ENCODE peak calls at places on chromosomes 3 and 15, in eight cellular contexts. J is H4; W is T-cell; N is AG20443; L is activated T-helper 9 cell treated with anti-CD3 and anti-CD28 coated beads, Interleukin-2, amount 50 U/mL, for 16 hours; C is NCI-H1417 treated with DMSO at 0.1 percent for 48 hours; A is cardiac fibroblast; S is stimulated activated CD8-positive, alpha-beta memory T cell treated with anti-CD3 and anti-CD28 coated beads, Interleukin-4, amount 100 ng/mL, for 48 hours. Y is an unnamed sample.

GRCh38 chr3:138781012-138781470 is 53.7 kb downstream of the PIK3CB start:
- DNase-seq in S (peak), J (peak), W (peak), N (no peak), A (no peak), L (peak), C (no peak), Y (peak)

GRCh38 chr3:142450192-142450591 is 2.4 kb upstream of the XRN1 start:
- DNase-seq in L (no peak), N (no peak), S (no peak), W (no peak), C (no peak), A (no peak), J (no peak), Y (no peak)

GRCh38 chr3:139123377-139124095 is 78.8 kb upstream of the PRR23C start:
- DNase-seq in W (no peak), J (no peak), N (no peak), L (no peak), A (no peak), S (no peak), C (no peak), Y (no peak)

GRCh38 chr3:34212175-34212574 is 413.7 kb downstream of the PDCD6IP start:
- DNase-seq in W (no peak), A (peak), S (no peak), N (no peak), L (no peak), C (no peak), J (no peak), Y (no peak)

GRCh38 chr15:63212050-63212973 is 22.9 kb downstream of the RAB8B start:
- DNase-seq in S (no peak), A (peak), J (no peak), L (no peak), N (peak), C (no peak), W (no peak), Y (peak)

GRCh38 chr3:188578579-188579363 is 424.8 kb downstream of the LPP start:
- DNase-seq in W (no peak), J (no peak), C (no peak), A (peak), L (no peak), N (peak), S (peak), Y (no peak)

GRCh38 chr15:92463352-92463751 is 69.7 kb downstream of the ST8SIA2 start:
- DNase-seq in L (no peak), W (no peak), N (no peak), A (no peak), S (no peak), C (no peak), J (no peak), Y (no peak)

GRCh38 chr3:27507111-27507510 is 22.9 kb upstream of the SLC4A7 start:
- DNase-seq in N (no peak), S (no peak), W (no peak), A (peak), J (no peak), L (no peak), C (no peak), Y (no peak)

GRCh38 chr15:61186905-61187865 is 41.9 kb downstream of the RORA start:
- DNase-seq in N (no peak), A (peak), J (no peak), W (no peak), C (no peak), L (no peak), S (no peak), Y (no peak)

GRCh38 chr15:70299931-70300858 is 202.5 kb upstream of the TLE3 start:
- DNase-seq in A (no peak), S (peak), C (no peak), N (no peak), L (peak), W (peak), J (no peak), Y (no peak)

GRCh38 chr15:98875309-98875708 is 132.3 kb downstream of the PGPEP1L start:
- DNase-seq in N (no peak), W (no peak), C (no peak), A (no peak), S (no peak), L (no peak), J (no peak), Y (no peak)

GRCh38 chr3:189269356-189269755 is 97.6 kb downstream of the TPRG1 start:
- DNase-seq in L (no peak), S (no peak), N (peak), W (no peak), A (peak), C (no peak), J (no peak), Y (no peak)

GRCh38 chr15:65184305-65184943 is 718 bp downstream of the CLPX start:
- DNase-seq in L (peak), N (peak), J (peak), W (peak), C (no peak), S (peak), A (peak), Y (peak)

GRCh38 chr3:62084558-62084957 is 288.8 kb downstream of the FEZF2 start:
- DNase-seq in J (no peak), A (no peak), L (no peak), W (no peak), N (no peak), C (peak), S (no peak), Y (no peak)

GRCh38 chr15:62494144-62494543 is 329.1 kb upstream of the C2CD4B start:
- DNase-seq in N (no peak), J (no peak), A (no peak), C (no peak), S (no peak), W (no peak), L (no peak), Y (no peak)

GRCh38 chr3:73007992-73008712 is 11.5 kb downstream of the PPP4R2 start:
- DNase-seq in A (no peak), L (no peak), C (no peak), S (no peak), W (no peak), N (no peak), J (no peak), Y (no peak)

GRCh38 chr3:72549819-72550581 is 298.2 kb downstream of the SHQ1 start:
- DNase-seq in C (no peak), S (peak), N (no peak), L (no peak), A (no peak), W (no peak), J (peak), Y (peak)

GRCh38 chr15:98177950-98178848 is 217.7 kb downstream of the ARRDC4 start:
- DNase-seq in W (no peak), S (peak), L (no peak), C (peak), A (peak), J (peak), N (peak), Y (peak)

GRCh38 chr15:22931784-22932536 is 48.2 kb downstream of the CYFIP1 start:
- DNase-seq in L (no peak), J (no peak), C (no peak), N (no peak), A (no peak), W (no peak), S (no peak), Y (no peak)

GRCh38 chr3:107841864-107842263 is 249.0 kb downstream of the CD47 start:
- DNase-seq in S (no peak), W (no peak), C (no peak), J (no peak), A (no peak), L (no peak), N (no peak), Y (no peak)

GRCh38 chr3:126746395-126747177 is 42.5 kb downstream of the CHCHD6 start:
- DNase-seq in C (no peak), L (no peak), S (no peak), N (no peak), A (peak), W (no peak), J (peak), Y (no peak)

GRCh38 chr3:57637391-57637790 is 40.2 kb upstream of the ARF4 start:
- DNase-seq in C (no peak), N (no peak), S (no peak), W (no peak), L (no peak), J (no peak), A (peak), Y (no peak)

GRCh38 chr3:133934996-133935842 is 39.5 kb upstream of the RAB6B start:
- DNase-seq in S (no peak), L (no peak), W (no peak), A (no peak), N (no peak), J (no peak), C (no peak), Y (no peak)

GRCh38 chr3:53804697-53805462 is 41.3 kb downstream of the CHDH start:
- DNase-seq in W (no peak), N (peak), J (no peak), A (peak), S (no peak), C (no peak), L (no peak), Y (no peak)

Y was measured in OCI-M1.